ENCODE peak calls at places on chromosome 4, in five cellular contexts. O is A549, L is K562, Z is HepG2, G is GM12878. T is an unnamed sample.

GRCh38 chr4:108270466-108271450 is 102.0 kb upstream of the LEF1 start:
- DNase-seq in G (no peak), L (no peak), Z (no peak), O (no peak), T (no peak)

GRCh38 chr4:153495480-153496206 is 29.5 kb downstream of the TMEM131L start:
- DNase-seq in G (no peak), L (no peak), Z (no peak), O (no peak), T (no peak)

GRCh38 chr4:43048570-43048969 is 156.1 kb downstream of the GRXCR1 start:
- DNase-seq in L (no peak), G (no peak), Z (no peak), O (no peak), T (no peak)

GRCh38 chr4:88985088-88985779 is 71.8 kb downstream of the FAM13A start:
- DNase-seq in Z (no peak), G (no peak), O (no peak), L (no peak), T (no peak)

GRCh38 chr4:83490876-83491450 is 6.1 kb upstream of the ABRAXAS1 start:
- DNase-seq in L (peak; percentile 76), O (peak; percentile 49), G (no peak), Z (peak; percentile 34), T (peak; percentile 64)

GRCh38 chr4:113471141-113471860 is 290.2 kb downstream of the CAMK2D start:
- DNase-seq in Z (no peak), O (no peak), L (no peak), G (no peak), T (no peak)

GRCh38 chr4:76897522-76898384 is at the start of gene SOWAHB:
- DNase-seq in L (no peak), O (peak; percentile 10), Z (peak; percentile 40), G (no peak), T (peak; percentile 58)

GRCh38 chr4:53196872-53197759 is 168.7 kb downstream of the SCFD2 start:
- DNase-seq in L (peak; percentile 54), G (peak; percentile 44), Z (peak; percentile 65), O (peak; percentile 23), T (peak; percentile 24)

GRCh38 chr4:1495416-1496115 is 89.3 kb upstream of the NKX1-1 start:
- DNase-seq in L (no peak), Z (no peak), O (no peak), G (no peak), T (peak; percentile 17)

GRCh38 chr4:24032371-24032989 is 142.6 kb upstream of the PPARGC1A start:
- DNase-seq in O (no peak), L (no peak), Z (peak; percentile 13), G (no peak), T (peak; percentile 4)

GRCh38 chr4:12852338-12853307 is 631.5 kb downstream of the RAB28 start:
- DNase-seq in L (no peak), O (peak; percentile 23), G (no peak), Z (peak; percentile 76), T (peak; percentile 32)

GRCh38 chr4:26611879-26612278 is 28.0 kb downstream of the TBC1D19 start:
- DNase-seq in O (no peak), G (no peak), L (no peak), Z (no peak), T (no peak)

GRCh38 chr4:83112239-83112638 is 2.3 kb downstream of the PLAC8 start:
- DNase-seq in L (no peak), O (no peak), Z (peak; percentile 12), G (peak; percentile 86), T (no peak)

GRCh38 chr4:108788731-108789130 is 25.9 kb upstream of the ETNPPL start:
- DNase-seq in Z (no peak), O (no peak), G (no peak), L (no peak), T (no peak)

GRCh38 chr4:77454858-77455257 is 150.8 kb upstream of the CXCL13 start:
- DNase-seq in O (no peak), G (no peak), L (no peak), Z (no peak), T (no peak)

GRCh38 chr4:7194251-7195137 is 2.2 kb downstream of the SORCS2 start:
- DNase-seq in O (peak; percentile 40), Z (no peak), G (no peak), L (no peak), T (peak; percentile 69)

GRCh38 chr4:113539408-113539807 is 222.1 kb downstream of the CAMK2D start:
- DNase-seq in O (no peak), G (no peak), Z (no peak), L (no peak), T (no peak)

GRCh38 chr4:1471443-1472147 is 65.4 kb upstream of the NKX1-1 start:
- DNase-seq in L (no peak), O (no peak), Z (no peak), G (no peak), T (peak; percentile 37)

GRCh38 chr4:110270492-110271197 is 72.2 kb upstream of the ELOVL6 start:
- DNase-seq in Z (no peak), O (no peak), L (no peak), G (no peak), T (no peak)

GRCh38 chr4:153549401-153549800 is 83.2 kb downstream of the TMEM131L start:
- DNase-seq in O (no peak), L (no peak), G (no peak), Z (no peak), T (no peak)

GRCh38 chr4:3220586-3221494 is 28.1 kb upstream of the MSANTD1 start:
- DNase-seq in L (no peak), Z (no peak), G (no peak), O (no peak), T (no peak)

GRCh38 chr4:11900277-11900676 is 471.6 kb upstream of the HS3ST1 start:
- DNase-seq in L (no peak), O (no peak), Z (no peak), G (no peak), T (no peak)

GRCh38 chr4:87103691-87104187 is 116.7 kb downstream of the KLHL8 start:
- DNase-seq in L (no peak), Z (no peak), G (no peak), O (no peak), T (no peak)

GRCh38 chr4:104494822-104495559 is at the start of gene CXXC4:
- DNase-seq in Z (peak; percentile 10), O (peak; percentile 18), L (peak; percentile 35), G (no peak), T (peak; percentile 77)

GRCh38 chr4:169198167-169198566 is 72.6 kb downstream of the SH3RF1 start:
- DNase-seq in G (no peak), L (no peak), Z (no peak), O (no peak), T (no peak)

GRCh38 chr4:169201144-169202124 is 69.3 kb downstream of the SH3RF1 start:
- DNase-seq in Z (no peak), G (no peak), O (no peak), L (no peak), T (no peak)

GRCh38 chr4:169202143-169202699 is 68.5 kb downstream of the SH3RF1 start:
- DNase-seq in O (no peak), Z (peak; percentile 10), G (no peak), L (no peak), T (no peak)

GRCh38 chr4:169199184-169199583 is 71.6 kb downstream of the SH3RF1 start:
- DNase-seq in Z (no peak), L (no peak), G (no peak), O (no peak), T (no peak)

GRCh38 chr4:169200361-169201030 is 70.3 kb downstream of the SH3RF1 start:
- DNase-seq in Z (no peak), O (no peak), L (no peak), G (no peak), T (no peak)
- TF ChIP-seq RFX5 in Z (no peak), O (no peak), L (no peak), G (no peak), T (no peak)

GRCh38 chr4:57763070-57763469 is 652.9 kb upstream of the IGFBP7 start:
- DNase-seq in G (no peak), O (no peak), Z (no peak), L (no peak), T (no peak)

GRCh38 chr4:57764840-57765239 is 654.7 kb upstream of the IGFBP7 start:
- DNase-seq in Z (no peak), G (no peak), O (no peak), L (no peak), T (no peak)
- TF ChIP-seq REST in Z (no peak), G (no peak), O (no peak), L (no peak), T (no peak)

GRCh38 chr4:156894234-156894633 is 77.4 kb downstream of the PDGFC start:
- DNase-seq in L (no peak), G (no peak), O (no peak), Z (no peak), T (no peak)

GRCh38 chr4:156888762-156889161 is 82.8 kb downstream of the PDGFC start:
- DNase-seq in L (no peak), Z (no peak), O (no peak), G (no peak), T (no peak)

GRCh38 chr4:156885374-156885773 is 86.2 kb downstream of the PDGFC start:
- DNase-seq in Z (no peak), O (no peak), L (no peak), G (no peak), T (no peak)

GRCh38 chr4:156892695-156893211 is 78.8 kb downstream of the PDGFC start:
- DNase-seq in G (no peak), O (no peak), L (no peak), Z (no peak), T (no peak)

DNA sequence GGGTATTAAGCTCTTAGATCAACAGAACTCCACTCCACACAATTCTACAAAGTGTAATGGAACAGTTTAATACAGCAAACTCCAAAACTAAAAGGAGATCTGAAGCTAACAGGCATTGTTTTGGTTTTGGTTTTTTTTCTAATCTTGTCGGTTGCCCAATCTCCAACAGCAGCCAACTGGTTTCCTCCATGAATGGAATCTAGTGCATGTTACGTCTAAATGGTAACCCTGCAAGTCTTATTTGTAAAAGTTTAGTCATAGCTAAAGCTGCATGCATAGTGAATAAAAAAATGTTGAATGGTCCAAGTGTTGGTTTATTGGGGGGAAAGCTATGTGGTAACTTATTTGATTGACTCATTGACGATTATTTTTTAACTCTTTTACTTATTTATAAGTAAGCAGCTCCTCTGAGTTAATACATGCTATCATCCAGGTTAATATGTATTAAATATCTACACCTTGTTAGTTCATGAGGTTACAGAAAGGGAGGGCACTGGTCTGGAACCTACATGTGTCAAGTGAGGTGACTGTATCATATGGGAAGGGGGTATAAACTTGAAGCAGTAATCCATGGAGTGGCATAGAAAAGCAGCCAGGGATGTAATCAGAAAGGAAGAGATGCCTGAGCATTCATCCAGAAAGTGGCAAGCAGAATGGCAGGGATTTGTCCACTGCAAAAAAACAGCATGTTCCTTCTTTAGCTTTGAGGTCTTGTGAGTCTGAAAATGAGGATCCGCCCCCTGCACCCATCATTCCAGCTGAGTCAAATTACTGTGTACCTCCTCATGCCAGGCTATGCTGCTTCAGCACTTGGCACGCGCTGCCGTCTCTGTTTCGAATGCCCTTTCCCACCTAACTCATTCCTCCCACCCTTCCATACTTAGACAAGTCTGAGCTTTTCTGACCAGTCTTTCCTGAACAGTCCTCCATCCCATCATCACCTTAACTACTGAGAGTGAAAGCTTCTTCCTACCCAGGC is 81.7 kb downstream of the PDGFC start:
- DNase-seq in L (no peak), O (no peak), G (no peak), Z (no peak), T (no peak)
- TF ChIP-seq RFX5 in L (no peak), O (no peak), G (no peak), Z (no peak), T (no peak)

DNA sequence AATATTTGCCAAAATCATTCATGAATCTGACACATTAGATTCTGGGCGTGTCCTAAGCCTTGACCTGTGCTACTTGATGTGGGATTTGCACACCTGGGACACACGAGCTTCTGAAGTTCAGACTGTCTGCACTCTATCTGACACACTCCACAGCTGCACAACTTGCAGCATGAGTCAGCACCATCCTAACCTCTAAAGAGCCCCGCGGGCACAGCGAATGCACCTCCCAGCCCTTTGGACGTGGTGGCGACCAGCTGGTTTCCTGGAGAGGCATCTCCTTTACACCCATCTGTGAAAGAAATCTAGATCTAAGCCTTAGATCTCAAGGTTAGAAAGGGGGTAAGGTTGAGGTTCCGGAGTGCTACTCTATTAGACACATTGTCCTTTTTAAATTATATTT is 69.2 kb downstream of the SORBS2 start:
- DNase-seq in G (no peak), O (no peak), Z (no peak), L (no peak), T (no peak)
- TF ChIP-seq REST in G (no peak), O (no peak), Z (no peak), L (no peak), T (no peak)